ENCODE peak calls at places on chromosome 13, in eight cellular contexts. E is omental fat pad; U is AG04450; C is T-helper 17 cell; H is right lobe of liver; B is fibroblast of lung; N is stimulated activated CD8-positive, alpha-beta memory T cell treated with anti-CD3 and anti-CD28 coated beads, Interleukin-4, amount 100 ng/mL, for 1 hour; J is activated CD8-positive, alpha-beta T cell treated with anti-CD3 and anti-CD28 coated beads, Interleukin-2, amount 10 ng/mL, durations not matched to agents 7 days and 5 days. O is an unnamed sample.

GRCh38 chr13:23986619-23987018 is 89.3 kb upstream of the C1QTNF9B start:
- DNase-seq in E (no peak), U (peak), C (no peak), H (no peak), B (peak), N (no peak), J (no peak), O (no peak)

GRCh38 chr13:94233401-94233800 is 246.1 kb downstream of the DCT start:
- DNase-seq in E (peak), U (peak), C (no peak), H (no peak), B (peak), N (no peak), J (no peak), O (no peak)

GRCh38 chr13:28585557-28585956 is 73.4 kb upstream of the POMP start:
- DNase-seq in E (no peak), U (no peak), C (no peak), H (no peak), B (no peak), N (no peak), J (no peak), O (no peak)

GRCh38 chr13:20847298-20847697 is 55.2 kb downstream of the XPO4 start:
- DNase-seq in E (no peak), U (no peak), C (no peak), H (no peak), B (peak), N (no peak), J (no peak), O (no peak)

GRCh38 chr13:50646070-50646469 is 197.4 kb downstream of the DLEU7 start:
- DNase-seq in E (no peak), U (no peak), C (no peak), H (no peak), B (peak), N (no peak), J (no peak), O (no peak)

GRCh38 chr13:20498659-20499058 is 27.0 kb downstream of the CRYL1 start:
- DNase-seq in E (no peak), U (no peak), C (no peak), H (no peak), B (no peak), N (no peak), J (no peak), O (no peak)

GRCh38 chr13:30755678-30756077 is 20.3 kb downstream of the ALOX5AP start:
- DNase-seq in E (no peak), U (no peak), C (no peak), H (no peak), B (no peak), N (no peak), J (no peak), O (no peak)

GRCh38 chr13:32175307-32175706 is 139.9 kb downstream of the ZAR1L start:
- DNase-seq in E (no peak), U (no peak), C (no peak), H (no peak), B (no peak), N (no peak), J (no peak), O (no peak)

GRCh38 chr13:75861786-75862185 is 225.7 kb downstream of the LMO7 start:
- DNase-seq in E (no peak), U (peak), C (no peak), H (no peak), B (peak), N (no peak), J (no peak), O (no peak)

GRCh38 chr13:101190976-101191375 is 225.3 kb downstream of the NALCN start:
- DNase-seq in E (no peak), U (no peak), C (no peak), H (no peak), B (no peak), N (no peak), J (no peak), O (no peak)

GRCh38 chr13:78658630-78659449 is at the start of gene OBI1:
- DNase-seq in E (peak), U (peak), C (peak), H (peak), B (peak), N (peak), J (peak), O (peak)

O was measured in esophagus squamous epithelium.